ENCODE peak calls at places on chromosomes 5 and 9, in seven cellular contexts. R is stimulated activated CD8-positive, alpha-beta memory T cell treated with anti-CD3 and anti-CD28 coated beads, Interleukin-2, amount 100 ng/mL, for 1 hour; Z is A172; P is RWPE1; Y is EL; V is posterior vena cava; W is Caki2. F is an unnamed sample.

GRCh38 chr9:126599047-126599650 is 14.6 kb upstream of the LMX1B start:
- DNase-seq in R (no peak), Z (no peak), P (no peak), Y (no peak), V (peak; percentile 10), W (no peak), F (no peak)

GRCh38 chr5:141632650-141633049 is 4.0 kb downstream of the HDAC3 start:
- DNase-seq in R (no peak), Z (no peak), P (no peak), Y (no peak), V (no peak), W (no peak), F (peak; percentile 54)

GRCh38 chr9:92724528-92725265 is 39.9 kb downstream of the BICD2 start:
- DNase-seq in R (no peak), Z (no peak), P (no peak), Y (no peak), V (no peak), W (no peak), F (no peak)

GRCh38 chr9:135479469-135480052 is at the start of gene PPP1R26:
- DNase-seq in R (no peak), Z (no peak), P (peak; percentile 34), Y (no peak), V (no peak), W (no peak), F (no peak)

GRCh38 chr5:176732736-176733585 is 77.4 kb upstream of the UNC5A start:
- DNase-seq in R (no peak), Z (no peak), P (no peak), Y (no peak), V (peak; percentile 66), W (no peak), F (no peak)

GRCh38 chr9:86828631-86829030 is 118.7 kb downstream of the GAS1 start:
- DNase-seq in R (no peak), Z (no peak), P (no peak), Y (no peak), V (no peak), W (no peak), F (no peak)

GRCh38 chr5:17895296-17896058 is 261.2 kb downstream of the TAF11L14 start:
- DNase-seq in R (no peak), Z (no peak), P (no peak), Y (no peak), V (no peak), W (no peak), F (no peak)

GRCh38 chr5:142619815-142620214 is 66.1 kb downstream of the FGF1 start:
- DNase-seq in R (no peak), Z (no peak), P (no peak), Y (no peak), V (no peak), W (no peak), F (no peak)

GRCh38 chr5:100823812-100824211 is 79.3 kb downstream of the ST8SIA4 start:
- DNase-seq in R (no peak), Z (no peak), P (no peak), Y (no peak), V (no peak), W (no peak), F (no peak)

GRCh38 chr9:77575785-77576184 is 72.3 kb downstream of the GNA14 start:
- DNase-seq in R (no peak), Z (peak; percentile 50), P (peak; percentile 31), Y (peak; percentile 22), V (no peak), W (peak; percentile 4), F (no peak)

GRCh38 chr5:131610198-131611063 is 24.6 kb downstream of the RAPGEF6 start:
- DNase-seq in R (no peak), Z (peak; percentile 85), P (peak; percentile 74), Y (peak; percentile 91), V (no peak), W (peak; percentile 64), F (no peak)

GRCh38 chr5:122458278-122458872 is 146.3 kb downstream of the SNCAIP start:
- DNase-seq in R (no peak), Z (no peak), P (peak; percentile 47), Y (peak; percentile 22), V (no peak), W (peak; percentile 1), F (no peak)

GRCh38 chr9:112144807-112145206 is 30.3 kb downstream of the SUSD1 start:
- DNase-seq in R (no peak), Z (no peak), P (no peak), Y (no peak), V (no peak), W (no peak), F (no peak)

GRCh38 chr5:29134418-29134817 is 2059.1 kb upstream of the CDH6 start:
- DNase-seq in R (no peak), Z (no peak), P (no peak), Y (no peak), V (no peak), W (no peak), F (no peak)

GRCh38 chr5:20000416-20000815 is 12.4 kb upstream of the CDH18 start:
- DNase-seq in R (no peak), Z (no peak), P (no peak), Y (peak; percentile 19), V (no peak), W (no peak), F (no peak)

GRCh38 chr9:75700252-75700640 is 190.2 kb upstream of the PCSK5 start:
- DNase-seq in R (no peak), Z (no peak), P (no peak), Y (no peak), V (no peak), W (no peak), F (no peak)

GRCh38 chr5:33313150-33313549 is 127.6 kb upstream of the TARS1 start:
- DNase-seq in R (no peak), Z (peak; percentile 98), P (peak; percentile 81), Y (peak; percentile 94), V (no peak), W (peak; percentile 74), F (no peak)

GRCh38 chr9:136171801-136172411 is 33.0 kb downstream of the LHX3 start:
- DNase-seq in R (no peak), Z (no peak), P (no peak), Y (no peak), V (no peak), W (no peak), F (no peak)

GRCh38 chr5:57863661-57864060 is 381.1 kb upstream of the ACTBL2 start:
- DNase-seq in R (no peak), Z (peak; percentile 96), P (peak; percentile 70), Y (peak; percentile 78), V (no peak), W (no peak), F (no peak)

GRCh38 chr9:110143969-110144545 is 63.9 kb downstream of the C9orf152 start:
- DNase-seq in R (no peak), Z (no peak), P (no peak), Y (no peak), V (no peak), W (no peak), F (no peak)

GRCh38 chr5:148970876-148971275 is 92.0 kb downstream of the SH3TC2 start:
- DNase-seq in R (no peak), Z (no peak), P (no peak), Y (no peak), V (no peak), W (no peak), F (peak; percentile 64)

GRCh38 chr5:98443916-98444315 is 329.5 kb upstream of the RGMB start:
- DNase-seq in R (no peak), Z (no peak), P (no peak), Y (no peak), V (no peak), W (no peak), F (no peak)

GRCh38 chr5:110258460-110258859 is 468.0 kb downstream of the TMEM232 start:
- DNase-seq in R (no peak), Z (peak; percentile 68), P (peak; percentile 38), Y (peak; percentile 47), V (no peak), W (no peak), F (no peak)

GRCh38 chr5:36270175-36270574 is 28.4 kb upstream of the NADK2 start:
- DNase-seq in R (no peak), Z (no peak), P (no peak), Y (no peak), V (no peak), W (no peak), F (no peak)